ENCODE peak calls at places on chromosomes 16 and 17, in nine cellular contexts. D is effector memory CD4-positive, alpha-beta T cell; E is right lobe of liver; V is dorsolateral prefrontal cortex; K is right atrium auricular region; L is mesendoderm; N is OCI-LY7; A is WERI-Rb-1; P is H9. J is an unnamed sample.

GRCh38 chr16:85274501-85274900 is 162.2 kb upstream of the CIBAR2 start:
- DNase-seq in N (no peak), E (no peak), L (no peak), A (no peak), K (no peak), P (no peak), D (no peak), V (no peak), J (no peak)

GRCh38 chr17:327971-328370 is 24.6 kb downstream of the RPH3AL start:
- DNase-seq in D (no peak), L (no peak), E (peak; percentile 45), K (no peak), N (no peak), P (no peak), A (no peak), V (peak; percentile 20), J (no peak)

GRCh38 chr16:54285414-54286066 is 1.0 kb downstream of the IRX3 start:
- DNase-seq in A (peak; percentile 25), P (peak; percentile 49), N (no peak), E (no peak), K (no peak), D (no peak), V (no peak), L (peak; percentile 37), J (peak; percentile 58)

GRCh38 chr17:47808830-47809480 is 12.6 kb downstream of the OSBPL7 start:
- DNase-seq in A (no peak), P (peak; percentile 27), K (no peak), L (no peak), D (no peak), V (no peak), N (no peak), E (peak; percentile 47), J (no peak)

GRCh38 chr16:275041-275621 is 613 bp downstream of the RGS11 start:
- DNase-seq in L (no peak), N (no peak), A (no peak), V (no peak), P (peak; percentile 55), E (no peak), K (no peak), D (no peak), J (no peak)

GRCh38 chr16:72985148-72985882 is 62.6 kb downstream of the ZFHX3 start:
- DNase-seq in D (no peak), N (no peak), V (no peak), E (no peak), P (no peak), K (peak; percentile 93), A (no peak), L (no peak), J (no peak)

GRCh38 chr17:82839617-82840292 is at the start of gene ZNF750:
- DNase-seq in A (no peak), D (no peak), L (peak; percentile 42), K (no peak), P (no peak), E (no peak), V (no peak), N (no peak), J (no peak)

GRCh38 chr16:71746442-71747046 is 22.0 kb upstream of the PHLPP2 start:
- DNase-seq in L (peak; percentile 54), N (peak; percentile 64), P (no peak), E (no peak), A (no peak), K (no peak), D (no peak), V (no peak), J (no peak)

GRCh38 chr16:85303354-85303883 is 191.1 kb upstream of the CIBAR2 start:
- DNase-seq in E (peak; percentile 78), N (peak; percentile 85), L (peak; percentile 81), P (peak; percentile 86), K (no peak), D (peak; percentile 24), V (peak; percentile 68), A (peak; percentile 73), J (peak; percentile 82)

GRCh38 chr16:10831899-10832886 is 13.6 kb upstream of the TVP23A start:
- DNase-seq in E (no peak), A (no peak), N (peak; percentile 18), V (no peak), D (no peak), K (peak; percentile 62), P (no peak), L (no peak), J (no peak)

GRCh38 chr16:3509470-3509928 is 8.7 kb downstream of the CLUAP1 start:
- DNase-seq in A (no peak), K (no peak), P (peak; percentile 5), L (no peak), V (no peak), N (no peak), D (peak; percentile 41), E (peak; percentile 43), J (no peak)

GRCh38 chr16:2707368-2708289 is 12.4 kb downstream of the PRSS27 start:
- DNase-seq in E (no peak), L (no peak), P (no peak), K (no peak), D (no peak), N (no peak), A (no peak), V (peak; percentile 53), J (no peak)

GRCh38 chr16:31215287-31216115 is 1.4 kb downstream of the PYDC1 start:
- DNase-seq in L (peak; percentile 85), P (peak; percentile 92), A (no peak), D (no peak), V (no peak), K (no peak), E (no peak), N (no peak), J (peak; percentile 72)

GRCh38 chr16:80573700-80574120 is 32.9 kb downstream of the DYNLRB2 start:
- DNase-seq in D (no peak), V (no peak), E (no peak), P (no peak), N (no peak), A (no peak), K (no peak), L (no peak), J (no peak)

GRCh38 chr17:42131232-42131631 is 8.6 kb downstream of the HSPB9 start:
- DNase-seq in K (no peak), L (no peak), P (no peak), N (no peak), V (no peak), D (no peak), A (no peak), E (no peak), J (no peak)
- H3K27ac ChIP-seq in K (peak overlapping the region; percentile 76), L (no peak overlapping the region), P (no peak overlapping the region), N (peak overlapping the region; percentile 94), V (peak overlapping the region; percentile 66), D (no peak overlapping the region), A (no peak overlapping the region), E (peak overlapping the region; percentile 49), J (peak overlapping the region; percentile 36)

GRCh38 chr16:12405083-12405482 is 398.6 kb downstream of the CPPED1 start:
- DNase-seq in P (no peak), L (no peak), A (no peak), V (no peak), N (no peak), E (no peak), D (no peak), K (no peak), J (no peak)

GRCh38 chr16:12409700-12410099 is 394.0 kb downstream of the CPPED1 start:
- DNase-seq in N (no peak), D (no peak), V (no peak), A (no peak), L (no peak), E (no peak), P (no peak), K (no peak), J (no peak)

GRCh38 chr16:12403746-12404658 is 399.7 kb downstream of the CPPED1 start:
- DNase-seq in V (no peak), K (no peak), D (no peak), N (no peak), P (no peak), E (no peak), A (no peak), L (no peak), J (no peak)

GRCh38 chr16:12406158-12406557 is 397.5 kb downstream of the CPPED1 start:
- DNase-seq in N (no peak), L (no peak), D (no peak), K (no peak), P (no peak), E (no peak), A (no peak), V (no peak), J (no peak)

DNA sequence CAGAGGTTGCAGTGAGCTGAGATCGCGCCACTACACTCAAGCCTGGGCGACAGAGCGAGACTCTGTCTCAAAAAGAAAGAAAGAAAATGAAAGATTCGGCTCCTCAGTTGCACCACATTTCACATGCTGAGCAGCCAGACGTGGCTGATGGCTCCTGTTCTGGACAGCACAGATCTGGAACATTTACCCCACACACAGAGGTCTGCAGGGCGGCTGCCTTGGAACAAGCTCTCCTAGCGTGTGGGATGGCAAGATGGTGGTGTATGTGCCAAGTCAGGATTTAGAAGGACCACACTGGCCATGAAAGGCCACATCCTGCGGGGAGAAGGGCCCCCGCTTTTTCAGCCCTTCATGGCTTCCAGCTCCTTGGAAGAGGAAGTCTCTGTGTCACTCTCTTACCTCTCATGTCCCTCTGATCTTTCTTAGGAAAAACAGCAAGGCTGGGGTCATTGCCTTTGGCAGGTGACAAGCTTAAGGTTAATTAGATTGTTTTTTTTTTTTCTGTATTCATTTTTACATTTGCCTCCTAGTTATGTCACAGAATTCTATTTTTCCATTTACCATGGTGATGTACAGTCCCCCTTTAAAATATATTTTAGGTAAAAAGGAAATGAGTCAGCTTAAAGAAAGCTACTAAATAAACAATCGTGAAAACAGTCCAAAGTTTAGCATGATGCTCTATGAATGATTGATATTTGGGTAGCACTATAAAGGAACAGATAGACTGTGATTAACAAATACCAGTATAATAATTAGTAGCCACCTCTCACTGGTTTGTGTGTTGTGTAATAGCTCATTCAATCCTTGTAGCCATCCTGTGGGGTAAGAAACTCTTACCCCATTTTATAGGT is 396.6 kb downstream of the CPPED1 start:
- DNase-seq in N (no peak), K (no peak), D (no peak), A (no peak), V (no peak), E (no peak), P (no peak), L (no peak), J (no peak)
- H3K27ac ChIP-seq in N (no peak overlapping the region), K (no peak overlapping the region), D (no peak overlapping the region), A (no peak overlapping the region), V (no peak overlapping the region), E (no peak overlapping the region), P (no peak overlapping the region), L (no peak overlapping the region), J (no peak overlapping the region)

GRCh38 chr17:57679356-57679755 is 65.7 kb downstream of the CCDC182 start:
- DNase-seq in K (peak; percentile 43), P (no peak), N (no peak), E (no peak), V (no peak), D (no peak), L (no peak), A (no peak), J (peak; percentile 30)
- H3K27ac ChIP-seq in K (no peak overlapping the region), P (no peak overlapping the region), N (no peak overlapping the region), E (no peak overlapping the region), V (no peak overlapping the region), D (no peak overlapping the region), L (no peak overlapping the region), A (no peak overlapping the region), J (no peak overlapping the region)

DNA sequence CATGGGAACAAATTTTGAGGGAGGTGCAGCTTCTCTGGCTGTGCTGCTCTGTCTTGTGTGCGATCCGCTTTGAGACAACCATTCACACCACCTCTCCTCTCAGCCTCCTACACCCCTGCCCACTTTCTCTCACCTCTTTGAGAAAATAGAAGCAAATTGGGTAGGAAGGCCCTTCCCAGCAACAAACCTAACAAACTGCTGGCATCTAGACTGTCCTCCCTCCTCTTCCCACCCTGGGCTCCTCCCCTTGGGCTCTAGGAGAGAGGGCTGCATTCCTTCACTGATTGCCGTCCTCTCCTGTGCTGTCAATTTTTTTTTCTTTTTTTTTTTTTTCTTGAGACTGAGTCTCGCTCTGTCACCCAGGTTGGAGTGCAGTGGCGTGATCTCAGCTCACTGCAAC is 13.5 kb downstream of the CDIPT start:
- DNase-seq in V (no peak), P (no peak), E (no peak), N (no peak), A (no peak), K (no peak), L (peak; percentile 88), D (no peak), J (no peak)
- H3K27ac ChIP-seq in V (no peak overlapping the region), P (no peak overlapping the region), E (no peak overlapping the region), N (no peak overlapping the region), A (no peak overlapping the region), K (no peak overlapping the region), L (no peak overlapping the region), D (no peak overlapping the region), J (no peak overlapping the region)